ENCODE peak calls at places on chromosomes 11 and 22, in five cellular contexts. One of them, this sample, is unnamed.

GRCh38 chr11:38019072-38019775 is 1421.2 kb upstream of the RAG2 start:
- DNase-seq in HEK293T: no peak
- DNase-seq in HS-5: peak; percentile 6
- DNase-seq in RPMI7951: peak; percentile 18
- DNase-seq in fibroblast of the conjunctiva: no peak
- DNase-seq in this sample: no peak

GRCh38 chr22:23069502-23070357 is 589 bp upstream of the GNAZ start:
- DNase-seq in HEK293T: peak; percentile 100
- DNase-seq in HS-5: peak; percentile 38
- DNase-seq in RPMI7951: peak; percentile 81
- DNase-seq in fibroblast of the conjunctiva: peak; percentile 63
- DNase-seq in this sample: peak; percentile 56

GRCh38 chr11:58654908-58655296 is 32.4 kb downstream of the CNTF start:
- DNase-seq in HEK293T: no peak
- DNase-seq in HS-5: no peak
- DNase-seq in RPMI7951: no peak
- DNase-seq in fibroblast of the conjunctiva: no peak
- DNase-seq in this sample: no peak

GRCh38 chr11:36354221-36355003 is 58.3 kb downstream of the PRR5L start:
- DNase-seq in HEK293T: no peak
- DNase-seq in HS-5: no peak
- DNase-seq in RPMI7951: peak; percentile 79
- DNase-seq in fibroblast of the conjunctiva: peak; percentile 67
- DNase-seq in this sample: no peak

GRCh38 chr11:116657842-116658825 is 114.7 kb downstream of the BUD13 start:
- DNase-seq in HEK293T: no peak
- DNase-seq in HS-5: no peak
- DNase-seq in RPMI7951: peak; percentile 7
- DNase-seq in fibroblast of the conjunctiva: no peak
- DNase-seq in this sample: no peak

GRCh38 chr22:17858033-17858432 is 83.8 kb upstream of the BID start:
- DNase-seq in HEK293T: no peak
- DNase-seq in HS-5: no peak
- DNase-seq in RPMI7951: no peak
- DNase-seq in fibroblast of the conjunctiva: no peak
- DNase-seq in this sample: no peak

GRCh38 chr11:94671553-94672366 is 96.4 kb upstream of the AMOTL1 start:
- DNase-seq in HEK293T: no peak
- DNase-seq in HS-5: no peak
- DNase-seq in RPMI7951: peak; percentile 69
- DNase-seq in fibroblast of the conjunctiva: no peak
- DNase-seq in this sample: no peak

GRCh38 chr11:68908273-68908672 is 4.6 kb downstream of the IGHMBP2 start:
- DNase-seq in HEK293T: no peak
- DNase-seq in HS-5: no peak
- DNase-seq in RPMI7951: no peak
- DNase-seq in fibroblast of the conjunctiva: no peak
- DNase-seq in this sample: no peak

GRCh38 chr11:104700609-104701008 is 197.7 kb downstream of the CASP12 start:
- DNase-seq in HEK293T: no peak
- DNase-seq in HS-5: peak; percentile 10
- DNase-seq in RPMI7951: no peak
- DNase-seq in fibroblast of the conjunctiva: no peak
- DNase-seq in this sample: no peak

GRCh38 chr11:8093931-8094575 is 13.0 kb downstream of the TUB start:
- DNase-seq in HEK293T: no peak
- DNase-seq in HS-5: no peak
- DNase-seq in RPMI7951: no peak
- DNase-seq in fibroblast of the conjunctiva: no peak
- DNase-seq in this sample: no peak

GRCh38 chr11:119369035-119369925 is 12.2 kb downstream of the USP2 start:
- DNase-seq in HEK293T: no peak
- DNase-seq in HS-5: no peak
- DNase-seq in RPMI7951: peak; percentile 15
- DNase-seq in fibroblast of the conjunctiva: no peak
- DNase-seq in this sample: no peak

GRCh38 chr11:84558085-84558905 is 1068.8 kb downstream of the DLG2 start:
- DNase-seq in HEK293T: peak; percentile 22
- DNase-seq in HS-5: no peak
- DNase-seq in RPMI7951: peak; percentile 40
- DNase-seq in fibroblast of the conjunctiva: peak; percentile 24
- DNase-seq in this sample: peak; percentile 67

GRCh38 chr11:36306888-36307287 is 10.8 kb downstream of the PRR5L start:
- DNase-seq in HEK293T: no peak
- DNase-seq in HS-5: no peak
- DNase-seq in RPMI7951: peak; percentile 60
- DNase-seq in fibroblast of the conjunctiva: no peak
- DNase-seq in this sample: peak; percentile 75

GRCh38 chr11:124586247-124586860 is 16.6 kb downstream of the OR8A1 start:
- DNase-seq in HEK293T: peak; percentile 54
- DNase-seq in HS-5: peak; percentile 19
- DNase-seq in RPMI7951: peak; percentile 55
- DNase-seq in fibroblast of the conjunctiva: peak; percentile 33
- DNase-seq in this sample: peak; percentile 71

GRCh38 chr22:50082961-50083461 is 2.2 kb downstream of the MLC1 start:
- DNase-seq in HEK293T: no peak
- DNase-seq in HS-5: no peak
- DNase-seq in RPMI7951: no peak
- DNase-seq in fibroblast of the conjunctiva: no peak
- DNase-seq in this sample: no peak

GRCh38 chr11:74138572-74138971 is 32.2 kb downstream of the C2CD3 start:
- DNase-seq in HEK293T: no peak
- DNase-seq in HS-5: peak; percentile 98
- DNase-seq in RPMI7951: peak; percentile 97
- DNase-seq in fibroblast of the conjunctiva: peak; percentile 86
- DNase-seq in this sample: no peak

GRCh38 chr22:27210111-27210739 is 552.8 kb downstream of the MIAT start:
- DNase-seq in HEK293T: no peak
- DNase-seq in HS-5: no peak
- DNase-seq in RPMI7951: peak; percentile 55
- DNase-seq in fibroblast of the conjunctiva: no peak
- DNase-seq in this sample: no peak

GRCh38 chr22:39290248-39290720 is 29.1 kb downstream of the RPL3 start:
- DNase-seq in HEK293T: no peak
- DNase-seq in HS-5: no peak
- DNase-seq in RPMI7951: no peak
- DNase-seq in fibroblast of the conjunctiva: no peak
- DNase-seq in this sample: no peak

GRCh38 chr11:62988281-62988680 is 3.5 kb upstream of the SLC22A6 start:
- DNase-seq in HEK293T: no peak
- DNase-seq in HS-5: no peak
- DNase-seq in RPMI7951: no peak
- DNase-seq in fibroblast of the conjunctiva: no peak
- DNase-seq in this sample: no peak

GRCh38 chr11:68337399-68337835 is 25.0 kb downstream of the LRP5 start:
- DNase-seq in HEK293T: no peak
- DNase-seq in HS-5: no peak
- DNase-seq in RPMI7951: no peak
- DNase-seq in fibroblast of the conjunctiva: no peak
- DNase-seq in this sample: no peak

GRCh38 chr11:131033151-131033651 is 116.9 kb upstream of the SNX19 start:
- DNase-seq in HEK293T: no peak
- DNase-seq in HS-5: peak; percentile 67
- DNase-seq in RPMI7951: peak; percentile 94
- DNase-seq in fibroblast of the conjunctiva: peak; percentile 18
- DNase-seq in this sample: no peak

GRCh38 chr11:108122166-108122628 is 830 bp downstream of the ACAT1 start:
- DNase-seq in HEK293T: peak; percentile 43
- DNase-seq in HS-5: peak; percentile 20
- DNase-seq in RPMI7951: peak; percentile 42
- DNase-seq in fibroblast of the conjunctiva: no peak
- DNase-seq in this sample: no peak

GRCh38 chr22:33325232-33326004 is 267.2 kb upstream of the SYN3 start:
- DNase-seq in HEK293T: no peak
- DNase-seq in HS-5: no peak
- DNase-seq in RPMI7951: no peak
- DNase-seq in fibroblast of the conjunctiva: no peak
- DNase-seq in this sample: no peak

GRCh38 chr11:24253237-24253760 is 243.6 kb upstream of the LUZP2 start:
- DNase-seq in HEK293T: no peak
- DNase-seq in HS-5: no peak
- DNase-seq in RPMI7951: no peak
- DNase-seq in fibroblast of the conjunctiva: no peak
- DNase-seq in this sample: no peak

GRCh38 chr11:6013042-6013441 is 6.3 kb upstream of the OR56A4 start:
- DNase-seq in HEK293T: no peak
- DNase-seq in HS-5: no peak
- DNase-seq in RPMI7951: no peak
- DNase-seq in fibroblast of the conjunctiva: no peak
- DNase-seq in this sample: no peak

GRCh38 chr22:40512426-40513136 is 123.9 kb downstream of the MRTFA start:
- DNase-seq in HEK293T: no peak
- DNase-seq in HS-5: peak; percentile 98
- DNase-seq in RPMI7951: peak; percentile 98
- DNase-seq in fibroblast of the conjunctiva: peak; percentile 93
- DNase-seq in this sample: no peak

GRCh38 chr11:45391168-45391850 is 105.2 kb upstream of the SYT13 start:
- DNase-seq in HEK293T: no peak
- DNase-seq in HS-5: no peak
- DNase-seq in RPMI7951: no peak
- DNase-seq in fibroblast of the conjunctiva: no peak
- DNase-seq in this sample: no peak

GRCh38 chr11:12817681-12818332 is 143.6 kb downstream of the TEAD1 start:
- DNase-seq in HEK293T: no peak
- DNase-seq in HS-5: no peak
- DNase-seq in RPMI7951: peak; percentile 68
- DNase-seq in fibroblast of the conjunctiva: no peak
- DNase-seq in this sample: no peak

GRCh38 chr22:37328017-37328416 is 45.7 kb downstream of the CYTH4 start:
- DNase-seq in HEK293T: no peak
- DNase-seq in HS-5: peak; percentile 82
- DNase-seq in RPMI7951: peak; percentile 88
- DNase-seq in fibroblast of the conjunctiva: no peak
- DNase-seq in this sample: no peak

GRCh38 chr11:79592441-79593223 is 151.8 kb upstream of the TENM4 start:
- DNase-seq in HEK293T: no peak
- DNase-seq in HS-5: no peak
- DNase-seq in RPMI7951: no peak
- DNase-seq in fibroblast of the conjunctiva: no peak
- DNase-seq in this sample: peak; percentile 29

This sample was measured in Kasumi-1.